ENCODE peak calls at places on chromosomes 11 and 22, in six cellular contexts. E, W, K, I, L and N are unnamed samples.
A peak's percentile ranks its signal among the peaks of the same experiment; 100 is the strongest.

GRCh38 chr11:10310301-10310841 is 5.5 kb downstream of the ADM start:
- DNase-seq in E (peak; percentile 67), W (no peak), K (no peak), I (peak; percentile 22), L (no peak), N (no peak)

GRCh38 chr11:123107945-123108344 is 46.0 kb upstream of the HSPA8 start:
- DNase-seq in E (no peak), W (no peak), K (no peak), I (no peak), L (no peak), N (no peak)

GRCh38 chr11:68040957-68041591 is 2.2 kb downstream of the TCIRG1 start:
- DNase-seq in E (no peak), W (peak; percentile 56), K (no peak), I (no peak), L (no peak), N (peak; percentile 21)

GRCh38 chr22:45590262-45590661 is 81.4 kb upstream of the ATXN10 start:
- DNase-seq in E (no peak), W (no peak), K (no peak), I (no peak), L (no peak), N (no peak)

GRCh38 chr11:107708787-107709186 is 3.1 kb downstream of the SLN start:
- DNase-seq in E (no peak), W (no peak), K (no peak), I (no peak), L (no peak), N (no peak)

GRCh38 chr11:113685650-113686349 is 20.3 kb downstream of the TMPRSS5 start:
- DNase-seq in E (no peak), W (no peak), K (no peak), I (no peak), L (no peak), N (no peak)

GRCh38 chr11:114556135-114556534 is 3.5 kb downstream of the NXPE1 start:
- DNase-seq in E (no peak), W (no peak), K (no peak), I (no peak), L (no peak), N (no peak)

GRCh38 chr11:12239396-12240298 is 129.3 kb downstream of the MICAL2 start:
- DNase-seq in E (no peak), W (peak; percentile 49), K (no peak), I (no peak), L (no peak), N (no peak)

GRCh38 chr22:32206774-32207758 is 2.2 kb upstream of the RFPL2 start:
- DNase-seq in E (peak; percentile 90), W (peak; percentile 54), K (no peak), I (peak; percentile 2), L (no peak), N (peak; percentile 51)

GRCh38 chr11:46693597-46694012 is 6.8 kb downstream of the ARHGAP1 start:
- DNase-seq in E (no peak), W (no peak), K (no peak), I (no peak), L (no peak), N (no peak)

GRCh38 chr11:31692466-31692865 is 118.7 kb downstream of the PAX6 start:
- DNase-seq in E (no peak), W (no peak), K (no peak), I (no peak), L (no peak), N (no peak)

GRCh38 chr11:134322553-134322952 is 9.2 kb upstream of the GLB1L2 start:
- DNase-seq in E (no peak), W (no peak), K (no peak), I (no peak), L (no peak), N (no peak)

GRCh38 chr11:94793002-94793401 is 24.8 kb downstream of the AMOTL1 start:
- DNase-seq in E (no peak), W (no peak), K (no peak), I (no peak), L (no peak), N (no peak)

GRCh38 chr11:78290293-78291176 is 101.8 kb downstream of the USP35 start:
- DNase-seq in E (no peak), W (no peak), K (peak; percentile 90), I (peak; percentile 60), L (no peak), N (no peak)

GRCh38 chr11:34182425-34182824 is 77.0 kb downstream of the NAT10 start:
- DNase-seq in E (no peak), W (no peak), K (no peak), I (no peak), L (no peak), N (no peak)

GRCh38 chr11:124536520-124536919 is 6.9 kb downstream of the OR8B12 start:
- DNase-seq in E (peak; percentile 98), W (no peak), K (peak; percentile 40), I (peak; percentile 99), L (peak; percentile 30), N (no peak)

GRCh38 chr11:107275632-107276031 is 182.0 kb downstream of the CWF19L2 start:
- DNase-seq in E (no peak), W (no peak), K (no peak), I (no peak), L (no peak), N (no peak)

GRCh38 chr11:115961168-115962003 is 457.2 kb upstream of the CADM1 start:
- DNase-seq in E (peak; percentile 36), W (no peak), K (no peak), I (no peak), L (no peak), N (no peak)

GRCh38 chr11:66233301-66233700 is 35.1 kb upstream of the RAB1B start:
- DNase-seq in E (no peak), W (no peak), K (no peak), I (no peak), L (no peak), N (no peak)

GRCh38 chr11:79160786-79161403 is 279.9 kb downstream of the TENM4 start:
- DNase-seq in E (peak; percentile 49), W (no peak), K (no peak), I (no peak), L (no peak), N (no peak)

GRCh38 chr22:30308096-30308495 is 18.6 kb downstream of the TBC1D10A start:
- DNase-seq in E (no peak), W (no peak), K (no peak), I (no peak), L (no peak), N (no peak)

GRCh38 chr22:30307026-30307574 is 17.8 kb upstream of the CASTOR1 start:
- DNase-seq in E (no peak), W (no peak), K (no peak), I (no peak), L (no peak), N (no peak)

GRCh38 chr22:30306629-30307016 is 17.3 kb upstream of the CASTOR1 start:
- DNase-seq in E (no peak), W (no peak), K (no peak), I (no peak), L (no peak), N (no peak)

GRCh38 chr22:30309981-30310672 is 16.6 kb downstream of the TBC1D10A start:
- DNase-seq in E (no peak), W (peak; percentile 66), K (no peak), I (no peak), L (no peak), N (peak; percentile 73)

GRCh38 chr22:30308518-30309230 is 18.1 kb downstream of the TBC1D10A start:
- DNase-seq in E (no peak), W (no peak), K (no peak), I (no peak), L (no peak), N (no peak)
- H3K4me3 ChIP-seq in E (no peak overlapping the region), W (no peak overlapping the region), K (no peak overlapping the region), I (no peak overlapping the region), L (no peak overlapping the region), N (no peak overlapping the region)

GRCh38 chr11:1921576-1922141 is 2.2 kb downstream of the TNNT3 start:
- DNase-seq in E (no peak), W (no peak), K (peak; percentile 78), I (no peak), L (no peak), N (peak; percentile 16)
- H3K4me3 ChIP-seq in E (no peak overlapping the region), W (no peak overlapping the region), K (no peak overlapping the region), I (no peak overlapping the region), L (peak overlapping the region; percentile 59), N (no peak overlapping the region)

GRCh38 chr22:46842606-46843005 is 80.2 kb downstream of the TBC1D22A start:
- DNase-seq in E (no peak), W (no peak), K (no peak), I (no peak), L (no peak), N (no peak)

GRCh38 chr22:46845281-46846153 is 83.1 kb downstream of the TBC1D22A start:
- DNase-seq in E (no peak), W (no peak), K (no peak), I (peak; percentile 16), L (no peak), N (no peak)

GRCh38 chr22:46843691-46844297 is 81.3 kb downstream of the TBC1D22A start:
- DNase-seq in E (no peak), W (no peak), K (no peak), I (no peak), L (no peak), N (no peak)

GRCh38 chr22:46846154-46846831 is 83.8 kb downstream of the TBC1D22A start:
- DNase-seq in E (no peak), W (no peak), K (no peak), I (peak; percentile 11), L (no peak), N (no peak)

DNA sequence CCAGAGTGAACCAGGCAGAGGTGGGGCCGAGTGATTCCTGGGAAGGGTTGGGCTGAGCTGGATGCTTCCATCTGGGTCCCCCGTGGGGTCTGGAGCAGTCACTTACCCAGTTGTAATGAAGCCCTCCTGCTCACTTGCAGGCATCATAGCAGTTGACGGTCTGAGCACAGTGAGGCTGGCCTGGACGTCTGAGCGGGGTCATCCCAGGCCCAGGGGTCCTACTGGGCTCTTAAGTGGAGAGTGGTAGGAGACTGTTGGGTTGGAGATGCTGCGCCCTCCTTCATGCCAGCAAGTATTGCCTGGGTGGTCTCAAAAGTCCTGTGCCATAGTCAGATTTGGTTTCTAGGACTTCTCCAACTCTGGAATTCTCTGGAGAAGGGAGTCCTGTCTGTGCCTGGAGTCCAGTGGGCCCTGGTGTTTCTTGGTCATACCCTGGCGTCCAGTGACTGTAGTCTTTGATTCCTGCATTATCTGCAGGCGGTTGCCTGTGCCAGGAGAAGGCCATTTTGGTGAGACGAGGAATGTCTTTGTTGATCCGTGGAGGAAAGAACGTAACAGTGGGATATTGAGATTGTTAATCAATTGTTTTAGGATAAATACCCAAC is 82.3 kb downstream of the TBC1D22A start:
- DNase-seq in E (no peak), W (no peak), K (no peak), I (no peak), L (no peak), N (no peak)
- H3K4me3 ChIP-seq in E (no peak overlapping the region), W (peak overlapping the region; percentile 18), K (no peak overlapping the region), I (no peak overlapping the region), L (peak overlapping the region; percentile 44), N (no peak overlapping the region)

GRCh38 chr22:20205964-20206708 is 55.3 kb upstream of the CCDC188 start:
- DNase-seq in E (peak; percentile 71), W (peak; percentile 65), K (peak; percentile 31), I (peak; percentile 38), L (peak; percentile 67), N (peak; percentile 82)

GRCh38 chr22:20204821-20205220 is 54.0 kb upstream of the CCDC188 start:
- DNase-seq in E (no peak), W (no peak), K (no peak), I (no peak), L (no peak), N (no peak)

GRCh38 chr22:20205464-20205963 is 54.7 kb upstream of the CCDC188 start:
- DNase-seq in E (no peak), W (no peak), K (no peak), I (no peak), L (no peak), N (no peak)

GRCh38 chr22:20207277-20208025 is 56.6 kb upstream of the CCDC188 start:
- DNase-seq in E (no peak), W (no peak), K (no peak), I (no peak), L (no peak), N (no peak)

GRCh38 chr22:20206709-20207215 is 55.9 kb upstream of the CCDC188 start:
- DNase-seq in E (no peak), W (peak; percentile 37), K (no peak), I (peak; percentile 14), L (no peak), N (peak; percentile 51)
- H3K4me3 ChIP-seq in E (no peak overlapping the region), W (peak overlapping the region; percentile 50), K (peak overlapping the region; percentile 63), I (peak overlapping the region; percentile 62), L (peak overlapping the region; percentile 73), N (peak overlapping the region; percentile 81)